ENCODE peak calls at places on chromosomes 6 and 20, in eight cellular contexts. One of them, this sample, is unnamed.

GRCh38 chr6:125248136-125248535 is 53.6 kb downstream of the HDDC2 start:
- DNase-seq in activated T-cell treated with anti-CD3 and anti-CD28 coated beads, Interleukin-2, amount 50 U/mL, for 72 hours: no peak
- DNase-seq in GM23248: no peak
- DNase-seq in heart left ventricle: no peak
- DNase-seq in H7: no peak
- DNase-seq in NCI-H1048: no peak
- DNase-seq in GM20000: no peak
- DNase-seq in MCF 10A: no peak
- DNase-seq in this sample: no peak

GRCh38 chr6:16694789-16695188 is 66.5 kb downstream of the ATXN1 start:
- DNase-seq in H7: no peak
- DNase-seq in NCI-H1048: no peak
- DNase-seq in activated T-cell treated with anti-CD3 and anti-CD28 coated beads, Interleukin-2, amount 50 U/mL, for 72 hours: peak
- DNase-seq in MCF 10A: no peak
- DNase-seq in heart left ventricle: no peak
- DNase-seq in GM23248: no peak
- DNase-seq in GM20000: peak
- DNase-seq in this sample: no peak

GRCh38 chr6:161631676-161632194 is 357.9 kb upstream of the AGPAT4 start:
- DNase-seq in GM20000: no peak
- DNase-seq in activated T-cell treated with anti-CD3 and anti-CD28 coated beads, Interleukin-2, amount 50 U/mL, for 72 hours: no peak
- DNase-seq in MCF 10A: peak
- DNase-seq in heart left ventricle: no peak
- DNase-seq in NCI-H1048: peak
- DNase-seq in H7: no peak
- DNase-seq in GM23248: peak
- DNase-seq in this sample: no peak

GRCh38 chr6:18350271-18350670 is 36.9 kb upstream of the RNF144B start:
- DNase-seq in MCF 10A: peak
- DNase-seq in GM23248: no peak
- DNase-seq in GM20000: no peak
- DNase-seq in H7: no peak
- DNase-seq in NCI-H1048: no peak
- DNase-seq in activated T-cell treated with anti-CD3 and anti-CD28 coated beads, Interleukin-2, amount 50 U/mL, for 72 hours: no peak
- DNase-seq in heart left ventricle: no peak
- DNase-seq in this sample: no peak

GRCh38 chr6:53119349-53119748 is 29.3 kb downstream of the GCM1 start:
- DNase-seq in NCI-H1048: no peak
- DNase-seq in MCF 10A: no peak
- DNase-seq in heart left ventricle: no peak
- DNase-seq in activated T-cell treated with anti-CD3 and anti-CD28 coated beads, Interleukin-2, amount 50 U/mL, for 72 hours: no peak
- DNase-seq in GM20000: no peak
- DNase-seq in H7: no peak
- DNase-seq in GM23248: peak
- DNase-seq in this sample: no peak

GRCh38 chr20:63252157-63252780 is 2.0 kb downstream of the NKAIN4 start:
- DNase-seq in MCF 10A: no peak
- DNase-seq in NCI-H1048: no peak
- DNase-seq in activated T-cell treated with anti-CD3 and anti-CD28 coated beads, Interleukin-2, amount 50 U/mL, for 72 hours: no peak
- DNase-seq in GM20000: no peak
- DNase-seq in heart left ventricle: no peak
- DNase-seq in GM23248: no peak
- DNase-seq in H7: no peak
- DNase-seq in this sample: no peak

GRCh38 chr20:2745060-2745910 is 52.7 kb downstream of the EBF4 start:
- DNase-seq in GM20000: no peak
- DNase-seq in NCI-H1048: no peak
- DNase-seq in GM23248: no peak
- DNase-seq in activated T-cell treated with anti-CD3 and anti-CD28 coated beads, Interleukin-2, amount 50 U/mL, for 72 hours: no peak
- DNase-seq in heart left ventricle: no peak
- DNase-seq in MCF 10A: no peak
- DNase-seq in H7: peak
- DNase-seq in this sample: no peak

GRCh38 chr20:63150391-63150898 is 65.5 kb downstream of the YTHDF1 start:
- DNase-seq in H7: no peak
- DNase-seq in NCI-H1048: no peak
- DNase-seq in activated T-cell treated with anti-CD3 and anti-CD28 coated beads, Interleukin-2, amount 50 U/mL, for 72 hours: no peak
- DNase-seq in GM23248: no peak
- DNase-seq in MCF 10A: no peak
- DNase-seq in GM20000: no peak
- DNase-seq in heart left ventricle: no peak
- DNase-seq in this sample: no peak

GRCh38 chr6:41239467-41240159 is 11.5 kb downstream of the TREML4 start:
- DNase-seq in GM23248: no peak
- DNase-seq in GM20000: no peak
- DNase-seq in MCF 10A: no peak
- DNase-seq in activated T-cell treated with anti-CD3 and anti-CD28 coated beads, Interleukin-2, amount 50 U/mL, for 72 hours: no peak
- DNase-seq in H7: peak
- DNase-seq in NCI-H1048: no peak
- DNase-seq in heart left ventricle: no peak
- DNase-seq in this sample: no peak

GRCh38 chr6:21109421-21110178 is 484.0 kb upstream of the SOX4 start:
- DNase-seq in heart left ventricle: no peak
- DNase-seq in NCI-H1048: no peak
- DNase-seq in GM23248: peak
- DNase-seq in activated T-cell treated with anti-CD3 and anti-CD28 coated beads, Interleukin-2, amount 50 U/mL, for 72 hours: no peak
- DNase-seq in H7: no peak
- DNase-seq in GM20000: peak
- DNase-seq in MCF 10A: peak
- DNase-seq in this sample: peak

GRCh38 chr6:138387577-138388368 is 10.1 kb downstream of the SMIM28 start:
- DNase-seq in NCI-H1048: no peak
- DNase-seq in activated T-cell treated with anti-CD3 and anti-CD28 coated beads, Interleukin-2, amount 50 U/mL, for 72 hours: no peak
- DNase-seq in GM20000: no peak
- DNase-seq in GM23248: no peak
- DNase-seq in MCF 10A: no peak
- DNase-seq in heart left ventricle: no peak
- DNase-seq in H7: no peak
- DNase-seq in this sample: no peak

GRCh38 chr6:68238097-68238597 is 396.9 kb upstream of the ADGRB3 start:
- DNase-seq in NCI-H1048: no peak
- DNase-seq in activated T-cell treated with anti-CD3 and anti-CD28 coated beads, Interleukin-2, amount 50 U/mL, for 72 hours: no peak
- DNase-seq in heart left ventricle: no peak
- DNase-seq in H7: no peak
- DNase-seq in GM20000: no peak
- DNase-seq in MCF 10A: peak
- DNase-seq in GM23248: no peak
- DNase-seq in this sample: peak

GRCh38 chr6:12882761-12883290 is 166.3 kb downstream of the PHACTR1 start:
- DNase-seq in GM20000: no peak
- DNase-seq in H7: no peak
- DNase-seq in GM23248: no peak
- DNase-seq in NCI-H1048: no peak
- DNase-seq in heart left ventricle: no peak
- DNase-seq in MCF 10A: no peak
- DNase-seq in activated T-cell treated with anti-CD3 and anti-CD28 coated beads, Interleukin-2, amount 50 U/mL, for 72 hours: no peak
- DNase-seq in this sample: no peak

GRCh38 chr6:65531545-65531944 is 175.5 kb downstream of the EYS start:
- DNase-seq in activated T-cell treated with anti-CD3 and anti-CD28 coated beads, Interleukin-2, amount 50 U/mL, for 72 hours: no peak
- DNase-seq in heart left ventricle: no peak
- DNase-seq in GM20000: no peak
- DNase-seq in H7: no peak
- DNase-seq in NCI-H1048: no peak
- DNase-seq in GM23248: no peak
- DNase-seq in MCF 10A: no peak
- DNase-seq in this sample: no peak

GRCh38 chr6:84428300-84428907 is 201.0 kb upstream of the CEP162 start:
- DNase-seq in GM20000: peak
- DNase-seq in activated T-cell treated with anti-CD3 and anti-CD28 coated beads, Interleukin-2, amount 50 U/mL, for 72 hours: peak
- DNase-seq in H7: peak
- DNase-seq in MCF 10A: peak
- DNase-seq in GM23248: peak
- DNase-seq in heart left ventricle: peak
- DNase-seq in NCI-H1048: peak
- DNase-seq in this sample: peak

GRCh38 chr6:154478021-154478651 is 32.3 kb downstream of the CNKSR3 start:
- DNase-seq in H7: no peak
- DNase-seq in GM23248: peak
- DNase-seq in NCI-H1048: no peak
- DNase-seq in activated T-cell treated with anti-CD3 and anti-CD28 coated beads, Interleukin-2, amount 50 U/mL, for 72 hours: no peak
- DNase-seq in GM20000: no peak
- DNase-seq in heart left ventricle: no peak
- DNase-seq in MCF 10A: no peak
- DNase-seq in this sample: no peak

GRCh38 chr6:66897576-66897975 is 1190.5 kb upstream of the EYS start:
- DNase-seq in GM23248: no peak
- DNase-seq in GM20000: no peak
- DNase-seq in NCI-H1048: no peak
- DNase-seq in MCF 10A: peak
- DNase-seq in heart left ventricle: no peak
- DNase-seq in activated T-cell treated with anti-CD3 and anti-CD28 coated beads, Interleukin-2, amount 50 U/mL, for 72 hours: no peak
- DNase-seq in H7: no peak
- DNase-seq in this sample: peak

GRCh38 chr6:163986313-163986712 is 571.8 kb downstream of the QKI start:
- DNase-seq in activated T-cell treated with anti-CD3 and anti-CD28 coated beads, Interleukin-2, amount 50 U/mL, for 72 hours: no peak
- DNase-seq in MCF 10A: no peak
- DNase-seq in heart left ventricle: no peak
- DNase-seq in GM23248: no peak
- DNase-seq in GM20000: no peak
- DNase-seq in H7: no peak
- DNase-seq in NCI-H1048: no peak
- DNase-seq in this sample: no peak